ENCODE peak calls at places on chromosomes 2 and 18, in five cellular contexts. H, C, Z, K and U are unnamed samples.

GRCh38 chr18:33960393-33960792 is 264.3 kb downstream of the NOL4 start:
- ATAC-seq in H (no peak), C (no peak), Z (no peak), K (no peak), U (no peak)

GRCh38 chr2:28224648-28225471 is 167.8 kb upstream of the FOSL2 start:
- ATAC-seq in H (no peak), C (peak), Z (no peak), K (no peak), U (peak)

GRCh38 chr2:101617786-101618185 is 79.7 kb upstream of the MAP4K4 start:
- ATAC-seq in H (no peak), C (no peak), Z (peak), K (no peak), U (no peak)

GRCh38 chr2:54983345-54984235 is 66.7 kb downstream of the RTN4 start:
- ATAC-seq in H (no peak), C (no peak), Z (no peak), K (peak), U (peak)

GRCh38 chr2:38733300-38733971 is 17.7 kb downstream of the SRSF7 start:
- ATAC-seq in H (no peak), C (peak), Z (no peak), K (no peak), U (no peak)

GRCh38 chr2:109450574-109451265 is 163.0 kb downstream of the SEPTIN10 start:
- ATAC-seq in H (no peak), C (no peak), Z (no peak), K (no peak), U (no peak)

GRCh38 chr2:216113572-216113971 is 4.4 kb downstream of the XRCC5 start:
- ATAC-seq in H (no peak), C (no peak), Z (no peak), K (no peak), U (no peak)

GRCh38 chr18:37019157-37019571 is 190.2 kb downstream of the KIAA1328 start:
- ATAC-seq in H (no peak), C (peak), Z (peak), K (peak), U (peak)

GRCh38 chr2:159155791-159156190 is 130.7 kb downstream of the WDSUB1 start:
- ATAC-seq in H (no peak), C (peak), Z (no peak), K (no peak), U (no peak)

GRCh38 chr2:238299803-238300202 is 11.4 kb upstream of the PER2 start:
- ATAC-seq in H (no peak), C (peak), Z (no peak), K (no peak), U (peak)

GRCh38 chr2:740446-741293 is 63.5 kb upstream of the TMEM18 start:
- ATAC-seq in H (no peak), C (peak), Z (peak), K (peak), U (no peak)

GRCh38 chr2:69969991-69970390 is 8.6 kb upstream of the ASPRV1 start:
- ATAC-seq in H (no peak), C (no peak), Z (no peak), K (no peak), U (no peak)